ENCODE peak calls at places on chromosomes 11 and 22, in four cellular contexts. W is cardiac fibroblast, J is kidney, R is trophoblast cell. D is an unnamed sample.

GRCh38 chr11:71488968-71489265 is 35.9 kb downstream of the NADSYN1 start:
- DNase-seq in J (no peak), W (no peak), R (no peak), D (peak)

GRCh38 chr11:11036185-11037161 is 178.6 kb upstream of the ZBED5 start:
- DNase-seq in R (peak), W (peak), J (no peak), D (peak)

GRCh38 chr11:32643526-32643925 is 59.9 kb downstream of the EIF3M start:
- DNase-seq in W (peak), J (no peak), R (no peak), D (peak)

GRCh38 chr11:3340025-3340424 is 38.9 kb downstream of the ZNF195 start:
- DNase-seq in W (peak), R (peak), J (no peak), D (peak)

GRCh38 chr11:47204633-47204989 is 10.2 kb upstream of the DDB2 start:
- DNase-seq in W (peak), R (peak), J (no peak), D (peak)

GRCh38 chr11:47257518-47258316 is at the start of gene NR1H3:
- DNase-seq in W (peak), R (peak), J (peak), D (peak)

GRCh38 chr11:15560689-15561467 is 446.2 kb downstream of the INSC start:
- DNase-seq in R (no peak), J (no peak), W (no peak), D (no peak)

GRCh38 chr11:269146-269890 is 8.9 kb upstream of the NLRP6 start:
- DNase-seq in J (peak), R (peak), W (peak), D (peak)

GRCh38 chr11:17802491-17802890 is 67.9 kb downstream of the KCNC1 start:
- DNase-seq in W (no peak), R (no peak), J (no peak), D (no peak)

GRCh38 chr11:134357545-134357839 is 25.7 kb downstream of the GLB1L2 start:
- DNase-seq in R (no peak), W (no peak), J (peak), D (no peak)

GRCh38 chr11:122123258-122123929 is 7.4 kb upstream of the BLID start:
- DNase-seq in R (no peak), W (no peak), J (no peak), D (peak)

GRCh38 chr11:123062892-123063395 is 1.0 kb upstream of the HSPA8 start:
- DNase-seq in W (no peak), J (no peak), R (peak), D (peak)

GRCh38 chr11:1295591-1295990 is 13.8 kb downstream of the TOLLIP start:
- DNase-seq in J (peak), R (no peak), W (no peak), D (no peak)

GRCh38 chr11:93740802-93741093 is 547 bp downstream of the TAF1D start:
- DNase-seq in W (peak), J (peak), R (peak), D (peak)

GRCh38 chr11:74141274-74141695 is 29.5 kb downstream of the C2CD3 start:
- DNase-seq in W (peak), J (no peak), R (peak), D (no peak)

GRCh38 chr11:57290288-57290687 is 34.5 kb downstream of the TNKS1BP1 start:
- DNase-seq in J (no peak), W (peak), R (no peak), D (peak)

GRCh38 chr22:42721045-42721434 is 370 bp upstream of the A4GALT start:
- DNase-seq in W (no peak), R (no peak), J (no peak), D (no peak)

GRCh38 chr11:96228472-96228871 is 114.5 kb downstream of the MAML2 start:
- DNase-seq in W (peak), J (peak), R (peak), D (peak)

GRCh38 chr11:34344410-34345011 is 13.3 kb downstream of the ABTB2 start:
- DNase-seq in R (no peak), J (no peak), W (no peak), D (no peak)

GRCh38 chr11:8019671-8020597 is 32.8 kb downstream of the EIF3F start:
- DNase-seq in J (peak), R (no peak), W (peak), D (peak)

GRCh38 chr22:25402160-25402500 is 162.3 kb upstream of the GRK3 start:
- DNase-seq in R (no peak), J (peak), W (no peak), D (no peak)

GRCh38 chr11:32137263-32137662 is 46.4 kb downstream of the RCN1 start:
- DNase-seq in R (peak), W (peak), J (no peak), D (peak)

GRCh38 chr11:46363031-46363407 is 15.8 kb downstream of the DGKZ start:
- DNase-seq in J (peak), W (peak), R (peak), D (peak)

GRCh38 chr11:15968461-15969130 is 387.8 kb downstream of the SOX6 start:
- DNase-seq in J (no peak), R (no peak), W (peak), D (peak)

GRCh38 chr22:19554834-19555404 is 30.7 kb upstream of the CLDN5 start:
- DNase-seq in W (peak), J (no peak), R (peak), D (peak)

GRCh38 chr22:49571326-49571725 is 256.3 kb downstream of the BRD1 start:
- DNase-seq in J (peak), W (no peak), R (no peak), D (no peak)

GRCh38 chr22:42990131-42990838 is 24.7 kb downstream of the PACSIN2 start:
- DNase-seq in J (no peak), R (peak), W (peak), D (peak)

GRCh38 chr22:20464096-20464614 is 26.5 kb upstream of the SCARF2 start:
- DNase-seq in J (peak), R (no peak), W (no peak), D (no peak)

GRCh38 chr11:3161720-3162409 is 3.2 kb downstream of the OSBPL5 start:
- DNase-seq in J (peak), W (no peak), R (no peak), D (no peak)

GRCh38 chr22:38196791-38197429 is 4.9 kb upstream of the MAFF start:
- DNase-seq in J (no peak), W (no peak), R (no peak), D (no peak)

GRCh38 chr11:90288207-90288821 is 65.5 kb upstream of the CHORDC1 start:
- DNase-seq in R (no peak), W (peak), J (no peak), D (peak)

GRCh38 chr11:132058211-132058772 is 687.9 kb downstream of the NTM start:
- DNase-seq in J (no peak), W (peak), R (no peak), D (peak)

GRCh38 chr11:6613496-6613895 is 1.5 kb upstream of the TAF10 start:
- DNase-seq in W (no peak), J (no peak), R (no peak), D (no peak)
- H3K4me3 ChIP-seq in W (no peak), J (no peak), R (no peak), D (no peak)

GRCh38 chr11:124864176-124864891 is 898 bp upstream of the ROBO3 start:
- DNase-seq in R (no peak), J (no peak), W (no peak), D (no peak)

GRCh38 chr11:124863826-124864165 is 1.4 kb upstream of the ROBO3 start:
- DNase-seq in J (peak), W (no peak), R (no peak), D (no peak)

GRCh38 chr11:124865902-124866851 is 945 bp downstream of the ROBO3 start:
- DNase-seq in R (peak), W (peak), J (peak), D (peak)

GRCh38 chr11:124865181-124865901 is at the start of gene ROBO3:
- DNase-seq in R (no peak), J (peak), W (no peak), D (no peak)

DNA sequence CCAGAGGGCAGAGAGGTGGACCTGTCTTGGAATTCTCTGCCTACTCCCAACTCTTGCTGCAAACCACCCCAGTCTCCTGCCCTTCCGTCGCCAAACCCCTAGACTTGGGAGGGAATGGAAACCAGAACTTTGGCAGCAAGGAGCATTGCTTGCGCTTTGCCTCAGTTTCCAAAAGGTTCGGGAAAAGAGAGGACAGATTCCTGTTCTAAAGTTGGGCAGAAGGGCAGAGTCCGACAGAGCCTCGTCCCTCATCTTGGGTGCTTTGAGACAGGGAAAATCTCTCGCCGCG is 396 bp upstream of the ROBO3 start:
- DNase-seq in R (no peak), W (no peak), J (peak), D (no peak)
- H3K4me3 ChIP-seq in R (no peak), W (no peak), J (no peak), D (no peak)

GRCh38 chr11:128872094-128872493 is 5.0 kb upstream of the KCNJ1 start:
- DNase-seq in R (no peak), J (no peak), W (no peak), D (no peak)
- H3K4me3 ChIP-seq in R (no peak), J (no peak), W (no peak), D (no peak)

DNA sequence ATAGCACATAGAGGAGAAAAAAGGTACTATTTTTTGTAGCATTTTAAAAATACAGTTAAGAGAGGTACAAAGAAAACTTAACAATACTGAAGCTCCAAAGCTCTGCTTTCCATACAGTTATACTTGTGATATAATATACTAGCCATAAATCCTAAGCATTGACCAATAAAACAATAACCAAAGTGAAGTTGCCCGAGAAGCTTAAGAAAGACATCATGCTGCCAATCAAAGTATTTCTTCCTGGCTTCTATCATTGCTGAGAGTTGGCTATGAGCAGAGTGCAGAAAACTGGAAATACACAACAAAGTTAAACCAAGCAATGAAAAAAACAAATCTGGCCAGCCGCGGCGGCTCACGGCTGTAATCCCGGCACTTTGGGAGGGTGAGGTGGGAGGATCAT is 84.2 kb downstream of the RBFOX2 start:
- DNase-seq in R (no peak), W (no peak), J (no peak), D (no peak)
- H3K4me3 ChIP-seq in R (no peak), W (no peak), J (no peak), D (no peak)

D was measured in choroid plexus epithelial cell.